ENCODE peak calls at places on chromosomes 4 and X, in four cellular contexts. Y, Q, J and M are unnamed samples. For H3K27me3, the result is how much of the 10 kb centered on the place peaks cover.

GRCh38 chrX:57447856-57448255 is 144.0 kb upstream of the ZXDB start:
- DNase-seq in Y (no peak), Q (no peak), J (no peak), M (no peak)

GRCh38 chr4:82284475-82284857 is 89.3 kb downstream of the HNRNPD start:
- DNase-seq in Y (no peak), Q (no peak), J (no peak), M (peak)

GRCh38 chr4:116849620-116850019 is 235.8 kb downstream of the TRAM1L1 start:
- DNase-seq in Y (no peak), Q (peak), J (no peak), M (no peak)

GRCh38 chrX:78710146-78710545 is 37.4 kb upstream of the LPAR4 start:
- DNase-seq in Y (no peak), Q (no peak), J (peak), M (no peak)

GRCh38 chr4:156113138-156113537 is 159.5 kb upstream of the CTSO start:
- DNase-seq in Y (no peak), Q (peak), J (no peak), M (no peak)

GRCh38 chr4:37884855-37885487 is 5.9 kb upstream of the TBC1D1 start:
- DNase-seq in Y (no peak), Q (no peak), J (no peak), M (no peak)

GRCh38 chr4:67542076-67542475 is 3.2 kb downstream of the CENPC start:
- DNase-seq in Y (no peak), Q (no peak), J (no peak), M (no peak)

GRCh38 chr4:188289531-188289930 is 150.3 kb downstream of the TRIML1 start:
- DNase-seq in Y (no peak), Q (peak), J (no peak), M (no peak)

GRCh38 chr4:165425629-165426028 is 46.8 kb downstream of the CPE start:
- DNase-seq in Y (no peak), Q (no peak), J (no peak), M (no peak)

GRCh38 chr4:12729384-12729783 is 754.8 kb downstream of the RAB28 start:
- DNase-seq in Y (no peak), Q (peak), J (peak), M (no peak)

GRCh38 chr4:129514852-129515251 is 418.9 kb downstream of the C4orf33 start:
- DNase-seq in Y (no peak), Q (no peak), J (no peak), M (no peak)

GRCh38 chr4:54586343-54586953 is 71.3 kb upstream of the KIT start:
- DNase-seq in Y (no peak), Q (peak), J (peak), M (peak)

GRCh38 chrX:39854772-39855747 is 242.7 kb downstream of the BCOR start:
- DNase-seq in Y (peak), Q (no peak), J (no peak), M (no peak)

GRCh38 chrX:81489987-81490386 is 288.1 kb downstream of the SH3BGRL start:
- DNase-seq in Y (no peak), Q (peak), J (no peak), M (no peak)

GRCh38 chrX:79601336-79602131 is 234.4 kb upstream of the ITM2A start:
- DNase-seq in Y (no peak), Q (no peak), J (no peak), M (no peak)

GRCh38 chr4:112183252-112183651 is 38.0 kb downstream of the FAM241A start:
- DNase-seq in Y (no peak), Q (no peak), J (peak), M (no peak)

GRCh38 chr4:88938138-88938537 is 118.8 kb downstream of the FAM13A start:
- DNase-seq in Y (no peak), Q (peak), J (peak), M (peak)

GRCh38 chrX:12984629-12985303 is 9.9 kb downstream of the TMSB4X start:
- DNase-seq in Y (peak), Q (no peak), J (peak), M (peak)

GRCh38 chr4:99826016-99826415 is 9.4 kb downstream of the DAPP1 start:
- DNase-seq in Y (no peak), Q (no peak), J (no peak), M (no peak)

GRCh38 chr4:128553665-128554515 is 255.6 kb upstream of the JADE1 start:
- DNase-seq in Y (no peak), Q (no peak), J (no peak), M (no peak)

GRCh38 chr4:140367738-140368137 is 5.7 kb upstream of the SCOC start:
- DNase-seq in Y (no peak), Q (no peak), J (peak), M (peak)

GRCh38 chr4:2781911-2782310 is 11.0 kb upstream of the SH3BP2 start:
- DNase-seq in Y (no peak), Q (no peak), J (no peak), M (no peak)

GRCh38 chr4:27154706-27155105 is 294.1 kb downstream of the STIM2 start:
- DNase-seq in Y (no peak), Q (no peak), J (peak), M (peak)

GRCh38 chrX:154890990-154891639 is 5.0 kb downstream of the F8A1 start:
- DNase-seq in Y (no peak), Q (peak), J (no peak), M (no peak)

GRCh38 chr4:15438939-15439524 is 11.2 kb downstream of the C1QTNF7 start:
- DNase-seq in Y (no peak), Q (no peak), J (peak), M (no peak)

GRCh38 chr4:14853186-14853946 is 148.9 kb upstream of the CPEB2 start:
- DNase-seq in Y (no peak), Q (no peak), J (peak), M (peak)

GRCh38 chr4:170388255-170388654 is 298.5 kb upstream of the AADAT start:
- DNase-seq in Y (no peak), Q (no peak), J (peak), M (peak)

GRCh38 chr4:71266090-71266794 is 72.6 kb upstream of the SLC4A4 start:
- DNase-seq in Y (no peak), Q (no peak), J (peak), M (peak)

GRCh38 chr4:182862166-182862875 is 54.9 kb downstream of the DCTD start:
- DNase-seq in Y (no peak), Q (no peak), J (no peak), M (no peak)

DNA sequence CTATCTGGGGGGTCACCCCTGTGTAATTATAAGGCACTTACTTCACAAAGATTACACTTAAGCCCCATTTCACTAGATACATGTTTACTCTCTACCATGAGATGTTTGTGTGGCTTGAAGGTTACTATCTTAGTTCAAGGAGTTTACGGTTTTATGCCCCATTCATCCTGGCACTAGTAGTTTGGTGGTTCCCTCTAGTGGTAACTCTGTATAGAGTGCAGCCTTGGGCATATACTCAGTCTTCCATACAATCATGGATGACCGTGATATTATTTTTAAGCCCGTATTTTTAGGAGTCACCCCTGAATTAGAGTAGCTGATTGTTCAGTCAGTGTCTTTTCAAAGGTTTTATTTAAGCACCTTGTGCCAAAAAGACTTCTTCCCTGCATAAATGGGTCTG is 109.9 kb upstream of the FAM47C start:
- DNase-seq in Y (no peak), Q (peak), J (peak), M (no peak)
- H3K4me3 ChIP-seq in Y (no peak), Q (no peak), J (no peak), M (no peak)

GRCh38 chr4:153065286-153065685 is 129.2 kb downstream of the FHDC1 start:
- DNase-seq in Y (no peak), Q (no peak), J (no peak), M (no peak)

GRCh38 chr4:153062652-153063168 is 126.6 kb downstream of the FHDC1 start:
- DNase-seq in Y (no peak), Q (no peak), J (no peak), M (no peak)

GRCh38 chr4:153063490-153063889 is 127.4 kb downstream of the FHDC1 start:
- DNase-seq in Y (no peak), Q (no peak), J (no peak), M (no peak)

GRCh38 chr4:153061971-153062370 is 125.8 kb downstream of the FHDC1 start:
- DNase-seq in Y (no peak), Q (no peak), J (no peak), M (no peak)

GRCh38 chr4:153064571-153064970 is 128.4 kb downstream of the FHDC1 start:
- DNase-seq in Y (no peak), Q (no peak), J (no peak), M (no peak)
- H3K27ac ChIP-seq in Y (no peak), Q (no peak), J (no peak), M (no peak)

GRCh38 chrX:130831347-130831722 is 71.7 kb downstream of the ENOX2 start:
- DNase-seq in Y (no peak), Q (no peak), J (no peak), M (no peak)

GRCh38 chrX:130834149-130834548 is 68.9 kb downstream of the ENOX2 start:
- DNase-seq in Y (no peak), Q (peak), J (no peak), M (no peak)

GRCh38 chrX:130840345-130840744 is 62.7 kb downstream of the ENOX2 start:
- DNase-seq in Y (no peak), Q (no peak), J (no peak), M (no peak)

GRCh38 chrX:130834830-130835229 is 68.2 kb downstream of the ENOX2 start:
- DNase-seq in Y (no peak), Q (no peak), J (no peak), M (no peak)

GRCh38 chrX:130836447-130836846 is 66.6 kb downstream of the ENOX2 start:
- DNase-seq in Y (no peak), Q (no peak), J (peak), M (peak)
- H3K27me3 ChIP-seq in Y (under half), Q (under half), J (under half), M (under half)

GRCh38 chr4:6739920-6740319 is 23.9 kb downstream of the BLOC1S4 start:
- DNase-seq in Y (no peak), Q (no peak), J (no peak), M (no peak)
- H3K4me3 ChIP-seq in Y (no peak), Q (no peak), J (no peak), M (no peak)

GRCh38 chrX:41386222-41386990 is 52.4 kb downstream of the DDX3X start:
- DNase-seq in Y (no peak), Q (no peak), J (peak), M (no peak)

GRCh38 chrX:41377624-41378023 is 43.7 kb downstream of the DDX3X start:
- DNase-seq in Y (no peak), Q (no peak), J (no peak), M (no peak)

GRCh38 chrX:41381685-41382084 is 47.7 kb downstream of the DDX3X start:
- DNase-seq in Y (no peak), Q (no peak), J (peak), M (peak)

GRCh38 chrX:41384041-41384705 is 50.2 kb downstream of the DDX3X start:
- DNase-seq in Y (no peak), Q (peak), J (peak), M (peak)

GRCh38 chrX:41382699-41383645 is 49.0 kb downstream of the DDX3X start:
- DNase-seq in Y (no peak), Q (no peak), J (peak), M (peak)
- H3K27ac ChIP-seq in Y (peak), Q (no peak), J (peak), M (peak)

GRCh38 chrX:124229374-124229773 is 103.1 kb upstream of the TEX13D start:
- DNase-seq in Y (no peak), Q (no peak), J (no peak), M (no peak)
- H3K27me3 ChIP-seq in Y (under half), Q (under half), J (under half), M (under half)

GRCh38 chr4:159045321-159045720 is 57.6 kb upstream of the RAPGEF2 start:
- DNase-seq in Y (no peak), Q (no peak), J (no peak), M (no peak)

GRCh38 chr4:159046683-159047082 is 56.2 kb upstream of the RAPGEF2 start:
- DNase-seq in Y (no peak), Q (no peak), J (no peak), M (no peak)

GRCh38 chr4:159047478-159048165 is 55.3 kb upstream of the RAPGEF2 start:
- DNase-seq in Y (no peak), Q (no peak), J (peak), M (peak)

GRCh38 chr4:159049780-159050375 is 53.0 kb upstream of the RAPGEF2 start:
- DNase-seq in Y (no peak), Q (no peak), J (no peak), M (no peak)

GRCh38 chr4:159048166-159048886 is 54.6 kb upstream of the RAPGEF2 start:
- DNase-seq in Y (no peak), Q (peak), J (peak), M (peak)
- H3K4me3 ChIP-seq in Y (no peak), Q (peak), J (peak), M (peak)